ENCODE peak calls at places on chromosomes 5 and 9, in four cellular contexts. S is heart right ventricle, C is lung, X is thoracic aorta. M is an unnamed sample. For H3K36me3, the result is how much of the 10 kb centered on the place peaks cover.

GRCh38 chr5:38662088-38662487 is 105.6 kb upstream of the LIFR start:
- DNase-seq in S (no peak), C (no peak), X (no peak), M (no peak)

GRCh38 chr9:95104088-95104960 is 213.2 kb downstream of the FANCC start:
- DNase-seq in S (no peak), C (no peak), X (no peak), M (no peak)

GRCh38 chr9:79980440-79980839 is 408.7 kb downstream of the TLE4 start:
- DNase-seq in S (no peak), C (no peak), X (no peak), M (no peak)

GRCh38 chr5:142803428-142804111 is 33.4 kb downstream of the ARHGAP26 start:
- DNase-seq in S (no peak), C (peak), X (no peak), M (no peak)

GRCh38 chr9:135514342-135515082 is 6.7 kb upstream of the LCN1 start:
- DNase-seq in S (no peak), C (no peak), X (no peak), M (no peak)

GRCh38 chr5:39283231-39283818 is 64.0 kb upstream of the FYB1 start:
- DNase-seq in S (no peak), C (peak), X (no peak), M (no peak)

GRCh38 chr5:91937121-91937520 is 554.0 kb upstream of the ARRDC3 start:
- DNase-seq in S (no peak), C (no peak), X (no peak), M (no peak)

GRCh38 chr5:154097031-154097430 is 58.3 kb downstream of the MFAP3 start:
- DNase-seq in S (no peak), C (no peak), X (no peak), M (no peak)

GRCh38 chr5:143933434-143933833 is 121.5 kb downstream of the HMHB1 start:
- DNase-seq in S (no peak), C (no peak), X (no peak), M (no peak)

GRCh38 chr9:114396558-114397218 is 8.9 kb upstream of the AKNA start:
- DNase-seq in S (no peak), C (peak), X (no peak), M (no peak)

GRCh38 chr5:151798674-151799073 is 26.9 kb downstream of the G3BP1 start:
- DNase-seq in S (no peak), C (no peak), X (no peak), M (no peak)

GRCh38 chr5:114658179-114658578 is 296.3 kb downstream of the KCNN2 start:
- DNase-seq in S (no peak), C (no peak), X (no peak), M (no peak)

GRCh38 chr5:108356286-108356685 is 25.6 kb downstream of the FBXL17 start:
- DNase-seq in S (no peak), C (no peak), X (no peak), M (no peak)

GRCh38 chr5:169268019-169268418 is 32.9 kb downstream of the SLIT3 start:
- DNase-seq in S (no peak), C (no peak), X (no peak), M (no peak)

GRCh38 chr5:133289686-133290367 is 238.0 kb downstream of the HSPA4 start:
- DNase-seq in S (no peak), C (no peak), X (no peak), M (no peak)

GRCh38 chr9:8348756-8349155 is 549.2 kb upstream of the DMAC1 start:
- DNase-seq in S (no peak), C (no peak), X (no peak), M (no peak)

GRCh38 chr5:79237735-79238560 is 2.0 kb downstream of the JMY start:
- DNase-seq in S (no peak), C (no peak), X (no peak), M (no peak)

GRCh38 chr5:11482011-11482410 is 422.2 kb downstream of the CTNND2 start:
- DNase-seq in S (no peak), C (no peak), X (no peak), M (no peak)

GRCh38 chr9:126299706-126300276 is 26.8 kb upstream of the MVB12B start:
- DNase-seq in S (no peak), C (no peak), X (no peak), M (no peak)

GRCh38 chr5:178283520-178283919 is 50.9 kb upstream of the PHYKPL start:
- DNase-seq in S (no peak), C (no peak), X (no peak), M (no peak)

DNA sequence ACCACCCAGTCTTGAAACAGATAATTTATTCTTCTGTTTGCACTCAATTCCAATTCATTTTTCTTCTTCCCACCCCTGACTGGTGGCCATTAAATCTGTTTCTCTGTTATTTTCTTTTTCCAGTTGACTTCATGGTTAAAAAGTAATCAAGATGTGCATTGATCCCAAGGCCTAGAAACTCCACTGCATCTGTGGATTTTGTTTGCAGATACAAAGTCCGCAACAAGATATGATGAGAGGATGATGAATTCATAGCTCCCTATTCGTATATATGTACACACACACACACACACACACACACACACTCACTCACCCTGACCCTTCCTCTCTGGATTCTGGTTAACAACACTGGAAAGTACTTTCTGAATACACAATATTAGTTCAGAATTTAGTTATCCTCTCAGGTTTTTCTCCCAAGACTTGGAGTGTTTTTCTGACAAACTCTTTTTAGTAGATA is 52.4 kb downstream of the CD180 start:
- DNase-seq in S (no peak), C (no peak), X (no peak), M (peak)
- H3K36me3 ChIP-seq in S (half or more), C (under half), X (under half), M (under half)

GRCh38 chr9:136537411-136537810 is 8.4 kb downstream of the NOTCH1 start:
- DNase-seq in S (no peak), C (no peak), X (no peak), M (no peak)

GRCh38 chr9:136539427-136540412 is 6.1 kb downstream of the NOTCH1 start:
- DNase-seq in S (peak), C (peak), X (peak), M (peak)

GRCh38 chr9:136537896-136538598 is 7.8 kb downstream of the NOTCH1 start:
- DNase-seq in S (no peak), C (no peak), X (no peak), M (no peak)

GRCh38 chr9:136536721-136537241 is 9.1 kb downstream of the NOTCH1 start:
- DNase-seq in S (no peak), C (no peak), X (no peak), M (no peak)

DNA sequence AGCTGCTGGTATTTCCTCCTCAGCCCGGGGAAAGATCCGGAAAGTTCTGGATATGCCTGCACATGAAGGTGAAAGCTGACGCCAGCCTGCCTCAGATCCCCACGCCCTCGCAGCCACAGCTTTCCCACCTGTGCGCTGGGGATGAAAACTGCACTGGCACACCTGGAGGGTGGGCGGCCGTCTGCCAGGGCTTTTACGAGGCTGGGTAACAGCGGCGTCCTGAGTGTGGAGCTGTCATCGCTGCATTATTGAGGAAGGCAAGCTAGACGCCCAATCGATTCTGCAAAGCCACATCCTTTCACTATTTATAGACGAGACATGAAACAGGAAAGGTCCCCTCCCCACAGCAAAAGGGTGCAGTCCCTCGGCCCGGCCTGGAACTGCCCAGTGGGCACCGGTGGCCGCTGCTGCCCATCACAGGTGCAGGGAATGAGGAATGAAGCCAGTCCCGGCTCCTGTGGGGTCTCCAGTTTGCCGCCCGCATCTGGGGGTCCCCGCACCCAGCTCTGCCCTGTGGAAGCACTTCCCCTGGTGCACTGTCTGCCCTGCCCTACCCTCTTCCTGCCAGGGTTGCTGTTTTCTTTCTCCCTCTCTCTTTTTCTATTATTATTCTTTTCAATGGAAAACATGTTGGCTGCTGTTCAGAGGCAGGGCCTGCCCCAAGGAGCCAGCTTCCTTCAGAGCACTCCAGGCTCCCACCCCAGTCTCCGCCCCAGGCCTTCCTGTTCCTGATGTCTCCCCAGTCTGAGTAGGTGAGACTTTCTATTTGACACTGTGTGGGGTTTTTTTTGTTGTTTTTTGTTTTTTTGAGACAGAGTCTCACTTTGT is 7.0 kb downstream of the NOTCH1 start:
- DNase-seq in S (no peak), C (no peak), X (no peak), M (peak)
- H3K36me3 ChIP-seq in S (under half), C (under half), X (under half), M (under half)

GRCh38 chr9:36888551-36888950 is 145.5 kb downstream of the PAX5 start:
- DNase-seq in S (no peak), C (no peak), X (no peak), M (no peak)
- H3K36me3 ChIP-seq in S (under half), C (under half), X (under half), M (under half)

GRCh38 chr9:138100711-138101349 is 223.2 kb downstream of the CACNA1B start:
- DNase-seq in S (no peak), C (no peak), X (no peak), M (no peak)
- H3K36me3 ChIP-seq in S (under half), C (under half), X (under half), M (under half)

DNA sequence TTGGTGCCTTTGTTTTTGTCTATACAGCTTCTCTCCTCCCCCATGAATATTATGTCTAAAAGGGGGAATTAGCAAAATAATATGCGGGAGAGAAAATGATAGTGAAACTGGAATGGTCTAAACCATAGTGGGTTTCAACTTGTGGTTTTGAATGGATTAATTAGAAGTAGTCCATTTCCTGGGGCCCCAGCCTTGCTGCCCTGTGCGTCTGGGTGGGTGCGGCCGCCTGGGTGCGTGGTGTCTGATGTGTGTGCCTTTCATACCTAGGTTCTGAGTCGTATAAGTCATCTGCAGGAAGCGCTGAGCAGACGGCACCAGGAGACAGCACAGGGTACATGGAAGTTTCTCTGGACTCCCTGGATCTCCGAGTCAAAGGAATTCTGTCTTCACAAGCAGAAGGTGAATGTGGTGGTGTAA is 120.0 kb upstream of the CACNA1B start:
- DNase-seq in S (no peak), C (no peak), X (no peak), M (no peak)
- H3K36me3 ChIP-seq in S (half or more), C (half or more), X (under half), M (under half)